ENCODE peak calls at places on chromosomes 11 and 22, in seven cellular contexts. One of them, this sample, is unnamed. For H3K4me1, the result is how much of the 10 kb centered on the place peaks cover.

GRCh38 chr22:34798605-34799004 is 267.4 kb upstream of the ISX start:
- DNase-seq in ovary: no peak
- DNase-seq in A549: no peak
- DNase-seq in right lobe of liver: no peak
- DNase-seq in uterus: no peak
- DNase-seq in HepG2: no peak
- DNase-seq in heart left ventricle: peak
- DNase-seq in this sample: no peak

GRCh38 chr22:46134111-46134705 is 16.1 kb upstream of the PPARA start:
- DNase-seq in ovary: no peak
- DNase-seq in A549: no peak
- DNase-seq in right lobe of liver: no peak
- DNase-seq in uterus: no peak
- DNase-seq in HepG2: no peak
- DNase-seq in heart left ventricle: no peak
- DNase-seq in this sample: no peak

GRCh38 chr22:47198801-47199251 is 436.4 kb downstream of the TBC1D22A start:
- DNase-seq in ovary: no peak
- DNase-seq in A549: no peak
- DNase-seq in right lobe of liver: no peak
- DNase-seq in uterus: no peak
- DNase-seq in HepG2: no peak
- DNase-seq in heart left ventricle: no peak
- DNase-seq in this sample: no peak

GRCh38 chr11:132379540-132379939 is 1009.1 kb downstream of the NTM start:
- DNase-seq in ovary: no peak
- DNase-seq in A549: no peak
- DNase-seq in right lobe of liver: no peak
- DNase-seq in uterus: no peak
- DNase-seq in HepG2: no peak
- DNase-seq in heart left ventricle: no peak
- DNase-seq in this sample: no peak

GRCh38 chr22:25759825-25760231 is 17.8 kb downstream of the MYO18B start:
- DNase-seq in ovary: no peak
- DNase-seq in A549: peak
- DNase-seq in right lobe of liver: no peak
- DNase-seq in uterus: no peak
- DNase-seq in HepG2: peak
- DNase-seq in heart left ventricle: peak
- DNase-seq in this sample: no peak

GRCh38 chr11:72831521-72832300 is 17.5 kb downstream of the ATG16L2 start:
- DNase-seq in ovary: peak
- DNase-seq in A549: peak
- DNase-seq in right lobe of liver: peak
- DNase-seq in uterus: peak
- DNase-seq in HepG2: peak
- DNase-seq in heart left ventricle: peak
- DNase-seq in this sample: peak

GRCh38 chr11:32497951-32498350 is 62.6 kb upstream of the WT1 start:
- DNase-seq in ovary: no peak
- DNase-seq in A549: no peak
- DNase-seq in right lobe of liver: no peak
- DNase-seq in uterus: peak
- DNase-seq in HepG2: no peak
- DNase-seq in heart left ventricle: no peak
- DNase-seq in this sample: no peak

GRCh38 chr11:48103621-48104561 is 112.7 kb upstream of the OR4B1 start:
- DNase-seq in ovary: no peak
- DNase-seq in A549: no peak
- DNase-seq in right lobe of liver: peak
- DNase-seq in uterus: no peak
- DNase-seq in HepG2: peak
- DNase-seq in heart left ventricle: no peak
- DNase-seq in this sample: no peak

GRCh38 chr22:43240614-43241013 is 53.7 kb upstream of the TTLL12 start:
- DNase-seq in ovary: no peak
- DNase-seq in A549: no peak
- DNase-seq in right lobe of liver: no peak
- DNase-seq in uterus: no peak
- DNase-seq in HepG2: no peak
- DNase-seq in heart left ventricle: no peak
- DNase-seq in this sample: no peak

GRCh38 chr11:29734287-29734686 is 282.5 kb downstream of the KCNA4 start:
- DNase-seq in ovary: no peak
- DNase-seq in A549: no peak
- DNase-seq in right lobe of liver: no peak
- DNase-seq in uterus: no peak
- DNase-seq in HepG2: no peak
- DNase-seq in heart left ventricle: no peak
- DNase-seq in this sample: no peak

GRCh38 chr22:46148336-46148735 is 2.0 kb upstream of the PPARA start:
- DNase-seq in ovary: peak
- DNase-seq in A549: no peak
- DNase-seq in right lobe of liver: peak
- DNase-seq in uterus: no peak
- DNase-seq in HepG2: no peak
- DNase-seq in heart left ventricle: no peak
- DNase-seq in this sample: no peak

GRCh38 chr11:2406878-2407410 is 6.4 kb downstream of the TSSC4 start:
- DNase-seq in ovary: no peak
- DNase-seq in A549: no peak
- DNase-seq in right lobe of liver: no peak
- DNase-seq in uterus: no peak
- DNase-seq in HepG2: no peak
- DNase-seq in heart left ventricle: no peak
- DNase-seq in this sample: no peak

GRCh38 chr22:42684462-42685195 is 35.4 kb upstream of the CYB5R3 start:
- DNase-seq in ovary: peak
- DNase-seq in A549: no peak
- DNase-seq in right lobe of liver: no peak
- DNase-seq in uterus: peak
- DNase-seq in HepG2: no peak
- DNase-seq in heart left ventricle: no peak
- DNase-seq in this sample: peak

GRCh38 chr11:68579455-68579854 is 104.9 kb upstream of the GAL start:
- DNase-seq in ovary: no peak
- DNase-seq in A549: no peak
- DNase-seq in right lobe of liver: no peak
- DNase-seq in uterus: no peak
- DNase-seq in HepG2: no peak
- DNase-seq in heart left ventricle: no peak
- DNase-seq in this sample: no peak

GRCh38 chr11:119377961-119378667 is 3.4 kb downstream of the USP2 start:
- DNase-seq in ovary: no peak
- DNase-seq in A549: no peak
- DNase-seq in right lobe of liver: no peak
- DNase-seq in uterus: no peak
- DNase-seq in HepG2: no peak
- DNase-seq in heart left ventricle: no peak
- DNase-seq in this sample: no peak

GRCh38 chr11:45930031-45930794 is 7.8 kb downstream of the LARGE2 start:
- DNase-seq in ovary: peak
- DNase-seq in A549: no peak
- DNase-seq in right lobe of liver: peak
- DNase-seq in uterus: no peak
- DNase-seq in HepG2: no peak
- DNase-seq in heart left ventricle: no peak
- DNase-seq in this sample: peak

GRCh38 chr22:25745341-25746011 is 3.5 kb downstream of the MYO18B start:
- DNase-seq in ovary: no peak
- DNase-seq in A549: no peak
- DNase-seq in right lobe of liver: no peak
- DNase-seq in uterus: no peak
- DNase-seq in HepG2: no peak
- DNase-seq in heart left ventricle: no peak
- DNase-seq in this sample: no peak

GRCh38 chr11:68855205-68855978 is 13.7 kb upstream of the CPT1A start:
- DNase-seq in ovary: peak
- DNase-seq in A549: no peak
- DNase-seq in right lobe of liver: no peak
- DNase-seq in uterus: no peak
- DNase-seq in HepG2: no peak
- DNase-seq in heart left ventricle: peak
- DNase-seq in this sample: peak

GRCh38 chr11:2386591-2386990 is 9.5 kb downstream of the CD81 start:
- DNase-seq in ovary: no peak
- DNase-seq in A549: no peak
- DNase-seq in right lobe of liver: no peak
- DNase-seq in uterus: no peak
- DNase-seq in HepG2: no peak
- DNase-seq in heart left ventricle: no peak
- DNase-seq in this sample: no peak

DNA sequence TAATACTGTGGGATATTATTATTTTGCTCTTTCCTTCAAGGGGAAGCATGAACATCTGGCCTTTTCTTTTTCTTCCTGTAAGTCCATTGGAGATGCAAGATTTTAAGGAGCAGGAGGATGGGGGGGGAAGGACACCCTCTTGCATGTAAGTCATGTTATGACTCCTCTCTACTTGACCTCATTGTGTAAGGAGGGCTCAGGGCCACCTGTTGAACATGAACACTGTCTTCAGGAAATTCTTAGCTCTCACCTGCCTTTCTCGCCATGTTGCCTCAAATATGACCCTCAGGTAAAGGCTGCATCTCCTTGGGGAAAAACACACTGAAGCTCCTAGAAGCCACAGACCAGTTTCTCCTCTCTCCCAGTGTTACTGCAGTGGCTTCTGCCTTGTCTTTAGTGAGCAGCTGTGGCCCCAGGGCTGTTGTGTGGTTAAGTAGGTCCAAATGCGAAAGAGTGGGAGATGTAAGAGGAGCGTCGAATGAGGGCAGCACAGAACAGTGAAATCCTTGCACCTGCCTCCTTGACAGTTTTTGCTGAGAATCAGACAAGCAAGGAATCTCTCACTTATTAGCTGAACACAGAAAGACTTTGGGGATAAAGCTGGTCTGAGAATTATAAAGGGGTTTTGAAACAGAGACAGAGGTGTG is 1.3 kb upstream of the RAG1 start:
- DNase-seq in ovary: no peak
- DNase-seq in A549: no peak
- DNase-seq in right lobe of liver: no peak
- DNase-seq in uterus: no peak
- DNase-seq in HepG2: no peak
- DNase-seq in heart left ventricle: no peak
- DNase-seq in this sample: no peak
- TF ChIP-seq CTCF in ovary: no peak
- TF ChIP-seq CTCF in A549: no peak
- TF ChIP-seq CTCF in right lobe of liver: no peak
- TF ChIP-seq CTCF in uterus: no peak
- TF ChIP-seq CTCF in HepG2: no peak
- TF ChIP-seq CTCF in heart left ventricle: no peak
- TF ChIP-seq CTCF in this sample: no peak

DNA sequence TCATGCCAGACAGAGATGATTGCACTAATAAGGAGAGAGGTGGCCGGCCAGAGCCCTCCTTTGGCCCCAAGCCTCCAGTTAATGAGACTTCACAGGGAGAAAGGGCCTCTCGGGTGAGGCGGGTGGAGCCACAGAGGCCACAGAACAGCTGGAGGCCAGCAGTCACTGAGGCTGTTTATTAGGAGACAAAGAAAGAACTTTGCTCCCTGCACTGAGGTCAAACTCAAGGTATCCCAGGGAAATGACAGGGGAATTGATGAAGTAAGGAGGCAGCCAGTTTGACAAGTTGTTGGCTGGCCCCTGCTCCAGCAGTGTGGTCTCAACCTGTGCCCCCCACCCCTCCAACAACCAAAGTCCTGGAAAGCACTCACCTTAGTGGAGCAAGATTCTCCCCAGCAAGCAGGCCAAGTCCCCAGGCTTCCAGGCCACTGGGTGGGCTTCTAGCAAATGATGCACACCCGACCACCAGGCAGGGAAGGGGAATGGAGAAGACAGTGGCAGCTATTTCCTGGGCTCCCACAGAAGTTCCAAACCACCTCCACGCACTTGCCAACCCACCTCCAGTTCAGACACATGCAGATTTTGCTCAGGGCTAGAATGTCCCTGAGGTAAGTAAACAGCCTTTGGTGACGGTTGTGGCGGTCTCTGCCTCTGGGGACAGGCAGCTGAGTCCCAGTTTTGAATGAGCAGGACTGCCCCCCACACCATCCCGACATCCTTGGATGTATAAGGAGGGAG is 53.2 kb downstream of the RPUSD4 start:
- DNase-seq in ovary: no peak
- DNase-seq in A549: no peak
- DNase-seq in right lobe of liver: peak
- DNase-seq in uterus: no peak
- DNase-seq in HepG2: peak
- DNase-seq in heart left ventricle: no peak
- DNase-seq in this sample: no peak
- H3K4me1 ChIP-seq in ovary: under half
- H3K4me1 ChIP-seq in A549: under half
- H3K4me1 ChIP-seq in right lobe of liver: under half
- H3K4me1 ChIP-seq in uterus: under half
- H3K4me1 ChIP-seq in HepG2: half or more
- H3K4me1 ChIP-seq in heart left ventricle: under half
- H3K4me1 ChIP-seq in this sample: under half

GRCh38 chr11:14499560-14500180 is at the start of gene COPB1:
- DNase-seq in ovary: peak
- DNase-seq in A549: peak
- DNase-seq in right lobe of liver: peak
- DNase-seq in uterus: peak
- DNase-seq in HepG2: peak
- DNase-seq in heart left ventricle: peak
- DNase-seq in this sample: peak
- TF ChIP-seq POLR2A in ovary: peak
- TF ChIP-seq POLR2A in A549: peak
- TF ChIP-seq POLR2A in right lobe of liver: peak
- TF ChIP-seq POLR2A in uterus: peak
- TF ChIP-seq POLR2A in HepG2: peak
- TF ChIP-seq POLR2A in heart left ventricle: peak
- TF ChIP-seq POLR2A in this sample: peak

DNA sequence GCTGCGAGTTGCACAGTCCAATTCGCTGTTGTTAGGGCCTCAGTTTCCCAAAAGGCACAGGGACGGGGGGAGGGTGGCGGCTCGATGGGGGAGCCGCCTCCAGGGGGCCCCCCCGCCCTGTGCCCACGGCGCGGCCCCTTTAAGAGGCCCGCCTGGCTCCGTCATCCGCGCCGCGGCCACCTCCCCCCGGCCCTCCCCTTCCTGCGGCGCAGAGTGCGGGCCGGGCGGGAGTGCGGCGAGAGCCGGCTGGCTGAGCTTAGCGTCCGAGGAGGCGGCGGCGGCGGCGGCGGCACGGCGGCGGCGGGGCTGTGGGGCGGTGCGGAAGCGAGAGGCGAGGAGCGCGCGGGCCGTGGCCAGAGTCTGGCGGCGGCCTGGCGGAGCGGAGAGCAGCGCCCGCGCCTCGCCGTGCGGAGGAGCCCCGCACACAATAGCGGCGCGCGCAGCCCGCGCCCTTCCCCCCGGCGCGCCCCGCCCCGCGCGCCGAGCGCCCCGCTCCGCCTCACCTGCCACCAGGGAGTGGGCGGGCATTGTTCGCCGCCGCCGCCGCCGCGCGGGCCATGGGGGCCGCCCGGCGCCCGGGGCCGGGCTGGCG is at the start of gene BCR:
- DNase-seq in ovary: peak
- DNase-seq in A549: peak
- DNase-seq in right lobe of liver: peak
- DNase-seq in uterus: peak
- DNase-seq in HepG2: no peak
- DNase-seq in heart left ventricle: peak
- DNase-seq in this sample: peak
- TF ChIP-seq CTCF in ovary: no peak
- TF ChIP-seq CTCF in A549: no peak
- TF ChIP-seq CTCF in right lobe of liver: no peak
- TF ChIP-seq CTCF in uterus: peak
- TF ChIP-seq CTCF in HepG2: no peak
- TF ChIP-seq CTCF in heart left ventricle: peak
- TF ChIP-seq CTCF in this sample: peak